ENCODE peak calls at places on chromosomes 6 and 20, in nine cellular contexts. P is epithelial cell of esophagus; L is mesothelial cell of epicardium; O is brain microvascular endothelial cell; E is WTC11; N is A549; V is mucosa of descending colon; U is esophagus squamous epithelium; F is CD8-positive, alpha-beta T cell. Z is an unnamed sample.

GRCh38 chr20:45445805-45446562 is 23.6 kb upstream of the WFDC2 start:
- DNase-seq in P (peak), L (no peak), O (no peak), E (peak), N (peak), V (peak), U (no peak), F (no peak), Z (peak)

GRCh38 chr6:109978174-109979032 is at the start of gene GPR6:
- DNase-seq in P (peak), L (peak), O (peak), E (peak), N (peak), V (peak), U (no peak), F (no peak), Z (peak)

GRCh38 chr6:33254591-33254990 is 17.1 kb downstream of the VPS52 start:
- DNase-seq in P (peak), L (no peak), O (no peak), E (no peak), N (no peak), V (no peak), U (no peak), F (no peak), Z (no peak)

GRCh38 chr6:20092071-20092566 is 120.2 kb downstream of the MBOAT1 start:
- DNase-seq in P (peak), L (no peak), O (peak), E (no peak), N (peak), V (no peak), U (no peak), F (no peak), Z (no peak)

GRCh38 chr6:16717275-16717942 is 43.9 kb downstream of the ATXN1 start:
- DNase-seq in P (no peak), L (no peak), O (no peak), E (no peak), N (no peak), V (no peak), U (no peak), F (no peak), Z (no peak)

GRCh38 chr6:155894262-155894661 is 438.6 kb upstream of the NOX3 start:
- DNase-seq in P (no peak), L (no peak), O (no peak), E (no peak), N (no peak), V (no peak), U (no peak), F (no peak), Z (no peak)

GRCh38 chr6:32154514-32155161 is 697 bp downstream of the PPT2 start:
- DNase-seq in P (peak), L (no peak), O (peak), E (peak), N (peak), V (peak), U (no peak), F (peak), Z (peak)

GRCh38 chr6:15754035-15754705 is 91.3 kb upstream of the DTNBP1 start:
- DNase-seq in P (peak), L (no peak), O (peak), E (no peak), N (no peak), V (no peak), U (no peak), F (no peak), Z (no peak)

GRCh38 chr20:64223526-64224067 is 32.0 kb upstream of the PCMTD2 start:
- DNase-seq in P (peak), L (peak), O (no peak), E (peak), N (no peak), V (no peak), U (no peak), F (no peak), Z (peak)

GRCh38 chr20:6053776-6054688 is at the start of gene LRRN4:
- DNase-seq in P (peak), L (no peak), O (no peak), E (peak), N (no peak), V (no peak), U (no peak), F (no peak), Z (no peak)

GRCh38 chr20:57501461-57502330 is 23.2 kb downstream of the CTCFL start:
- DNase-seq in P (no peak), L (no peak), O (peak), E (no peak), N (no peak), V (no peak), U (no peak), F (no peak), Z (no peak)

GRCh38 chr6:168226095-168226781 is 93.3 kb downstream of the DACT2 start:
- DNase-seq in P (no peak), L (no peak), O (no peak), E (no peak), N (no peak), V (no peak), U (no peak), F (no peak), Z (no peak)

GRCh38 chr20:22684072-22684762 is 99.8 kb upstream of the FOXA2 start:
- DNase-seq in P (peak), L (no peak), O (peak), E (peak), N (peak), V (peak), U (no peak), F (no peak), Z (peak)
- TF ChIP-seq CTCF in P (peak), L (peak), O (peak), E (peak), N (peak), V (peak), U (peak), F (peak), Z (peak)

GRCh38 chr20:1944345-1945099 is 49.3 kb downstream of the SIRPA start:
- DNase-seq in P (peak), L (no peak), O (no peak), E (no peak), N (no peak), V (no peak), U (no peak), F (no peak), Z (no peak)
- TF ChIP-seq CTCF in P (peak), L (no peak), O (no peak), E (no peak), N (no peak), V (no peak), U (peak), F (no peak), Z (no peak)

GRCh38 chr6:6219716-6220115 is 100.7 kb downstream of the F13A1 start:
- DNase-seq in P (no peak), L (no peak), O (no peak), E (no peak), N (no peak), V (no peak), U (no peak), F (no peak), Z (no peak)

GRCh38 chr6:6220718-6221117 is 99.7 kb downstream of the F13A1 start:
- DNase-seq in P (no peak), L (no peak), O (no peak), E (no peak), N (no peak), V (no peak), U (no peak), F (no peak), Z (no peak)

GRCh38 chr6:6224933-6225486 is 95.5 kb downstream of the F13A1 start:
- DNase-seq in P (no peak), L (no peak), O (no peak), E (no peak), N (no peak), V (no peak), U (no peak), F (no peak), Z (no peak)

GRCh38 chr6:6218246-6219085 is 102.0 kb downstream of the F13A1 start:
- DNase-seq in P (peak), L (no peak), O (peak), E (no peak), N (peak), V (no peak), U (no peak), F (no peak), Z (no peak)

GRCh38 chr6:6221829-6222535 is 98.5 kb downstream of the F13A1 start:
- DNase-seq in P (peak), L (no peak), O (no peak), E (peak), N (no peak), V (no peak), U (no peak), F (no peak), Z (no peak)
- TF ChIP-seq CTCF in P (peak), L (peak), O (peak), E (peak), N (no peak), V (no peak), U (peak), F (no peak), Z (peak)

GRCh38 chr6:66556936-66557335 is 849.9 kb upstream of the EYS start:
- DNase-seq in P (no peak), L (no peak), O (no peak), E (no peak), N (no peak), V (no peak), U (no peak), F (no peak), Z (no peak)

GRCh38 chr6:66555082-66555481 is 848.1 kb upstream of the EYS start:
- DNase-seq in P (no peak), L (no peak), O (no peak), E (no peak), N (no peak), V (no peak), U (no peak), F (no peak), Z (no peak)

GRCh38 chr6:66561479-66561878 is 854.5 kb upstream of the EYS start:
- DNase-seq in P (no peak), L (no peak), O (no peak), E (no peak), N (no peak), V (no peak), U (no peak), F (no peak), Z (no peak)

GRCh38 chr6:66558189-66558588 is 851.2 kb upstream of the EYS start:
- DNase-seq in P (no peak), L (no peak), O (no peak), E (no peak), N (no peak), V (no peak), U (no peak), F (no peak), Z (no peak)
- TF ChIP-seq CTCF in P (peak), L (peak), O (peak), E (no peak), N (no peak), V (no peak), U (no peak), F (no peak), Z (peak)

DNA sequence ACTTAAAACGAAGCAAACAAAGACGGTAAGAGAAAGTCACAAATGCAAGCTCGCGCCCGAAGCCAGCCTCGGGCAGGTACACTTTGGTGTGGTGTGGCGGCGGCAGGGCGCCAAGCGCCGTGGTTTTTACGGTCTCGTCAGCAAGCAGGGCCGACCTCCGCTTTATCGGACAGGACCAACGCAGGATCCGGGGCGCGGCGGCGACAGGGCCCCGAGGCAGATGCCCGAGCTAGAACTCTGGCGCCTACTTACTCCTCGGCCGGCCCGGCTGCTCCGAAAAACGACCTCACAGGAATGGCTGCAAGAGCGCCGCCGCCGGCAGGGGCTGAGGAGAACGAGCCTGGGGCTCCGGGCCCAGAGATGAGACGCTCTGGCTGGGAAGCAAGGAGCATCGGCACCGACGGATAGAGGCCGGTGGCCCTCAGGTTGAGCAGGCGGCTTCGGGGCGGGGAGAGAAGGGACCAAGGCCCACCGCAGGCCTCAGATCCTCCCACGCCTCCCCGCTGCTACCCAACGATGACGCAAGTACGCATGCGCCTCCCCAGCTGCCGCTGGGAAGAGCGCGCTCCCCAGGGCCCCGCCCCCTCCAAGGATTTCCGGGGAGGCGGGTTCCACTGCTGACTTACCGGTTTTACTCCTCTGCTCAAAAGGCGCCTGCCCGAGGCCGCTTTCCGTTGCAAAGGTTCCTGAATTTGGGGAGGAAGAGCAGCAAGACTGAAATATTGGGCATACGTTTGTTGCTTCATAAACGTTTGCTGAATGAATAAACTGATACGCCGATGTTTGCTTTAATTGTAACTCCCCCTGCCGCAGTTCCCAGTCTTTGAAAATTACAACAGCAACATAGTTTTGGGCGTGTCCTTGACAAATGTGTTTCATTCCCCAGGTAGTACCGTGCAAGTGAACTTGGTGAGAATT is 60.5 kb downstream of the FAM217A start:
- DNase-seq in P (peak), L (peak), O (peak), E (peak), N (peak), V (peak), U (peak), F (peak), Z (peak)
- TF ChIP-seq CTCF in P (peak), L (no peak), O (peak), E (no peak), N (peak), V (no peak), U (peak), F (no peak), Z (peak)

GRCh38 chr6:131792091-131792496 is 15.7 kb upstream of the ENPP1 start:
- DNase-seq in P (peak), L (no peak), O (peak), E (no peak), N (no peak), V (no peak), U (no peak), F (no peak), Z (no peak)

GRCh38 chr6:131784561-131784960 is 23.3 kb upstream of the ENPP1 start:
- DNase-seq in P (no peak), L (no peak), O (no peak), E (no peak), N (no peak), V (no peak), U (no peak), F (no peak), Z (no peak)

GRCh38 chr6:131789219-131789618 is 18.6 kb upstream of the ENPP1 start:
- DNase-seq in P (no peak), L (no peak), O (no peak), E (no peak), N (no peak), V (no peak), U (no peak), F (no peak), Z (no peak)

GRCh38 chr6:131787079-131787478 is 20.7 kb upstream of the ENPP1 start:
- DNase-seq in P (no peak), L (no peak), O (no peak), E (no peak), N (no peak), V (no peak), U (no peak), F (no peak), Z (no peak)

DNA sequence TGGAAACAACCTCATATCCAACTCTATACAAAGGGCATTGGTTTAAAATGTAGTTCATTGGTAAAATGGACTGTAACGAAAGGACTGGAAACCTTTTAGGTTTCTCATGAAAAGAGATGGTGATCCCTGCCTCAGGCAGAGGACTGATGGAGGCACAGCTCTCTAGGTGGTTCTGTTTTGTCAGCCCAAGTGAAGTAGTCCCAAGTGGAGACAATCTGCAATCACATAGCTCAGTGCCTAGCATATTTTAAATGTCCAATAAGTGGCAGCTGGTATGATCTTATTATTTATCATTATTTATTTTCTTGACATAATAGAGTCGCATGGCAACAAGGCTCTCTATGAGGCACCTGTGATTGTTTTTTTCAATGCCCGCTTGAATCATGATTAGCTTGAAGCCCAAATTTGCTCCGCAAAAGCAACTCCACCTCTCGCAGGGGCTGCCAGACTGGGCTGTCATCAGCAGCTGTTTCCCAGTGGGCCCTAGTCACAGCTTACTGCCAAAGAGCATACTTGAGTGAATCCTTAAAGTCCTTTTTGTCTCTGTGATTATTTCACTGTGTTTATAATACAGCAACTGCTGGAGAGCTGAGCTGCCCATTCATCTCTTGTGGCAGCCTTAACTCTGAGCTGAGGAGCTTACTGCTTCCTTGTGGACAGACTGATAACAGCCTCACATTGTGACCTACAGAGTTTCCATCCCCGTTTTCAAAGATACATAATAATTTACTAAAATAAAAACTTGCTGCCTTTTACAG is 19.7 kb upstream of the ENPP1 start:
- DNase-seq in P (no peak), L (no peak), O (peak), E (no peak), N (no peak), V (no peak), U (no peak), F (no peak), Z (no peak)
- TF ChIP-seq CTCF in P (no peak), L (no peak), O (peak), E (no peak), N (no peak), V (no peak), U (no peak), F (no peak), Z (no peak)

GRCh38 chr6:36492621-36493020 is 49.8 kb downstream of the KCTD20 start:
- DNase-seq in P (no peak), L (no peak), O (no peak), E (no peak), N (no peak), V (no peak), U (no peak), F (no peak), Z (no peak)
- TF ChIP-seq CTCF in P (no peak), L (no peak), O (no peak), E (no peak), N (no peak), V (no peak), U (no peak), F (no peak), Z (no peak)

DNA sequence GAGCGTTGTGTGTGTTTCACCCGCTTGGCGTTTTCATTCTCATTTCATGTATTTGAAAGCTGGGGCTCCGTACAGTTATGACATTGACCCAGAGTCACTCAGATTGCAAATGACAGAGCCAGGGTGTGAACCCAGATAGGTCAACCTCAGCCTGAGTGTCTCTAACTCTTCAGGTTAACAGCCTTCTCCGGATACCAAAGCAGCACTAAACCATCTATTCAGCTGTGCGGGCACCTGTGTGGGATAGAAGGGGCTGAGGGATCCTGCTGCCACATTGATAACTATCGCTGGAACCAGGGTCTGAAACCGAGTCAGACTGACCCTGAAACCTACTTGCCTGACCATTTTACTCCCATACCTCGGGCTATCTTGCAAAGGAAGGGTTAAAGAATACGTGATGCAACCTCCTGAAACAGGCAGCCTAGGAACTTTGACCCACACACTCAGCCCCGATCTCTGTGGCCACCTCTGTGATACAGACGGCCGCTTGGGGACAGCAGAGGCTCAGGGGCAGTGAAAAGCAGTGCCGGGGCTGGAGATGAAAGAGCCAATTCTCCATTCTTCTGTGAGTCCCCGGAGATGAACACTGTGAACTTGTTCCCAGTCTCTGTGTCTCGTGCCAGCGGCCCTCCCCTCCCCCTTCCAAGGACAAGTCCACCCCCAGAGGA is 233.5 kb upstream of the QKI start:
- DNase-seq in P (peak), L (no peak), O (peak), E (peak), N (peak), V (peak), U (no peak), F (no peak), Z (peak)
- TF ChIP-seq CTCF in P (peak), L (no peak), O (peak), E (peak), N (peak), V (no peak), U (peak), F (no peak), Z (peak)

GRCh38 chr6:158999669-159000403 is at the start of gene RSPH3:
- DNase-seq in P (peak), L (peak), O (peak), E (peak), N (peak), V (peak), U (peak), F (peak), Z (peak)
- TF ChIP-seq CTCF in P (peak), L (no peak), O (peak), E (no peak), N (peak), V (no peak), U (peak), F (no peak), Z (peak)

Z was measured in progenitor cell of endocrine pancreas.